ENCODE peak calls at places on chromosomes 1 and 21, in eight cellular contexts. One of them, this sample, is unnamed.

GRCh38 chr1:34002810-34003209 is 138.9 kb downstream of the HMGB4 start:
- DNase-seq in astrocyte of the spinal cord: no peak
- DNase-seq in heart right ventricle: no peak
- DNase-seq in AG04450: no peak
- DNase-seq in NB4: no peak
- DNase-seq in psoas muscle: no peak
- DNase-seq in fibroblast of mammary gland: no peak
- DNase-seq in Panc1: no peak
- DNase-seq in this sample: no peak

GRCh38 chr1:24639881-24640280 is 3.2 kb upstream of the SRRM1 start:
- DNase-seq in astrocyte of the spinal cord: no peak
- DNase-seq in heart right ventricle: no peak
- DNase-seq in AG04450: no peak
- DNase-seq in NB4: no peak
- DNase-seq in psoas muscle: no peak
- DNase-seq in fibroblast of mammary gland: peak; percentile 15
- DNase-seq in Panc1: no peak
- DNase-seq in this sample: no peak

GRCh38 chr1:161994153-161994814 is 29.4 kb downstream of the OLFML2B start:
- DNase-seq in astrocyte of the spinal cord: peak; percentile 47
- DNase-seq in heart right ventricle: no peak
- DNase-seq in AG04450: no peak
- DNase-seq in NB4: no peak
- DNase-seq in psoas muscle: no peak
- DNase-seq in fibroblast of mammary gland: peak; percentile 47
- DNase-seq in Panc1: no peak
- DNase-seq in this sample: peak; percentile 38

GRCh38 chr1:38559180-38559874 is 300.2 kb downstream of the RRAGC start:
- DNase-seq in astrocyte of the spinal cord: no peak
- DNase-seq in heart right ventricle: no peak
- DNase-seq in AG04450: no peak
- DNase-seq in NB4: peak; percentile 41
- DNase-seq in psoas muscle: no peak
- DNase-seq in fibroblast of mammary gland: no peak
- DNase-seq in Panc1: no peak
- DNase-seq in this sample: no peak

GRCh38 chr1:156320560-156320959 is 17.5 kb downstream of the CCT3 start:
- DNase-seq in astrocyte of the spinal cord: no peak
- DNase-seq in heart right ventricle: no peak
- DNase-seq in AG04450: no peak
- DNase-seq in NB4: no peak
- DNase-seq in psoas muscle: no peak
- DNase-seq in fibroblast of mammary gland: no peak
- DNase-seq in Panc1: no peak
- DNase-seq in this sample: no peak

GRCh38 chr1:13838236-13838635 is 138.2 kb downstream of the PRDM2 start:
- DNase-seq in astrocyte of the spinal cord: no peak
- DNase-seq in heart right ventricle: no peak
- DNase-seq in AG04450: no peak
- DNase-seq in NB4: no peak
- DNase-seq in psoas muscle: no peak
- DNase-seq in fibroblast of mammary gland: no peak
- DNase-seq in Panc1: no peak
- DNase-seq in this sample: no peak

GRCh38 chr1:27562021-27562420 is 41.9 kb downstream of the AHDC1 start:
- DNase-seq in astrocyte of the spinal cord: no peak
- DNase-seq in heart right ventricle: no peak
- DNase-seq in AG04450: no peak
- DNase-seq in NB4: no peak
- DNase-seq in psoas muscle: no peak
- DNase-seq in fibroblast of mammary gland: no peak
- DNase-seq in Panc1: no peak
- DNase-seq in this sample: no peak

GRCh38 chr1:104780470-104781078 is 1030.9 kb downstream of the AMY1C start:
- DNase-seq in astrocyte of the spinal cord: peak; percentile 25
- DNase-seq in heart right ventricle: no peak
- DNase-seq in AG04450: no peak
- DNase-seq in NB4: peak; percentile 44
- DNase-seq in psoas muscle: no peak
- DNase-seq in fibroblast of mammary gland: peak; percentile 14
- DNase-seq in Panc1: peak; percentile 12
- DNase-seq in this sample: peak; percentile 3

GRCh38 chr1:97820470-97821188 is 100.2 kb downstream of the DPYD start:
- DNase-seq in astrocyte of the spinal cord: peak; percentile 58
- DNase-seq in heart right ventricle: no peak
- DNase-seq in AG04450: peak; percentile 6
- DNase-seq in NB4: peak; percentile 53
- DNase-seq in psoas muscle: no peak
- DNase-seq in fibroblast of mammary gland: peak; percentile 51
- DNase-seq in Panc1: peak; percentile 7
- DNase-seq in this sample: peak; percentile 52

GRCh38 chr1:32774950-32775634 is 42.1 kb downstream of the YARS1 start:
- DNase-seq in astrocyte of the spinal cord: peak; percentile 80
- DNase-seq in heart right ventricle: no peak
- DNase-seq in AG04450: no peak
- DNase-seq in NB4: no peak
- DNase-seq in psoas muscle: peak; percentile 25
- DNase-seq in fibroblast of mammary gland: peak; percentile 63
- DNase-seq in Panc1: no peak
- DNase-seq in this sample: no peak

DNA sequence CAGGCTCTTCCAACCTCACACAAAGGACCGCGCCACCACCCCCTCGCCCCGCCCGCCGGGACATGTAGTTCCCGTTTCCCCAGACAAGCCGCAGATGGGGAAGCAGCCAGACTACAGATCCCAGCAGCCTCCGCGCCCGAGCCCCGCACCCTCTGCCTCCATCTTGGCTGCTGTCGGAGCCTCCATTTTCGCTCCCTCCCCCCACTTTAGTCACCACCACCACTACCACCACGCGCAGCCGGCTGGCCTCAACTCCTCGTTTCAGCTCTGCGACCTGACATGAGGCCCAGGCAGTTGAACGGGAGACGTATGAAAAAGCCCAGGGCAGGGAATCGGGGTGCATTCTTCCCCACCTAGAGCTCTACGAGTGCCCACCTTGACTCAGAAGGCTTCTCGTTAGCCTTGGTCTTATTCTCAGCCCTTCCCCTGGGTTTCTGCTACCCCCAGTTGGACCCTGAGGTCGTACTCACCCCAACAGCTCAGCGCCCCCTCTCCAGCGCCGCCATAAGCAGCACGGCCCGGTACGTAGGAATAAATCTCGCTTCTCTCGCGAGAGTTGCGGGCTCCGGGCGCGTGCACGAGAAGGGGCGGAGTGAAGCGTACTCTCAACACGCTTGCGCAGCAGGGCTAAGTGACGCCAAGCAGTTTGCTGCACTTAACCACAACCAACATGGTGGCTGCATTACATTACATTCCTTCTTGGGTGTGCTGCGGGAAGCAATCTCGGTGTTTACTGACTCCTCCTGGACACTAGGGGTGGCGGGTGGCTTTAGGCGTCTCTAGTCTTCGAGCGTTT is at the start of gene CSDE1:
- DNase-seq in astrocyte of the spinal cord: peak; percentile 98
- DNase-seq in heart right ventricle: peak; percentile 95
- DNase-seq in AG04450: peak; percentile 98
- DNase-seq in NB4: peak; percentile 97
- DNase-seq in psoas muscle: peak; percentile 99
- DNase-seq in fibroblast of mammary gland: peak; percentile 98
- DNase-seq in Panc1: peak; percentile 82
- DNase-seq in this sample: peak; percentile 99
- TF ChIP-seq CTCF in astrocyte of the spinal cord: peak; percentile 51
- TF ChIP-seq CTCF in heart right ventricle: peak; percentile 42
- TF ChIP-seq CTCF in AG04450: peak; percentile 58
- TF ChIP-seq CTCF in NB4: peak; percentile 31
- TF ChIP-seq CTCF in psoas muscle: peak; percentile 55
- TF ChIP-seq CTCF in fibroblast of mammary gland: peak; percentile 45
- TF ChIP-seq CTCF in Panc1: peak; percentile 34
- TF ChIP-seq CTCF in this sample: peak; percentile 66

GRCh38 chr21:15732290-15732995 is 2.7 kb downstream of the USP25 start:
- DNase-seq in astrocyte of the spinal cord: peak; percentile 58
- DNase-seq in heart right ventricle: no peak
- DNase-seq in AG04450: no peak
- DNase-seq in NB4: peak; percentile 68
- DNase-seq in psoas muscle: no peak
- DNase-seq in fibroblast of mammary gland: peak; percentile 47
- DNase-seq in Panc1: no peak
- DNase-seq in this sample: no peak

GRCh38 chr21:15729674-15730483 is at the start of gene USP25:
- DNase-seq in astrocyte of the spinal cord: peak; percentile 58
- DNase-seq in heart right ventricle: peak; percentile 95
- DNase-seq in AG04450: no peak
- DNase-seq in NB4: peak; percentile 85
- DNase-seq in psoas muscle: peak; percentile 97
- DNase-seq in fibroblast of mammary gland: peak; percentile 57
- DNase-seq in Panc1: no peak
- DNase-seq in this sample: peak; percentile 44

GRCh38 chr21:15729346-15729673 is 472 bp upstream of the USP25 start:
- DNase-seq in astrocyte of the spinal cord: no peak
- DNase-seq in heart right ventricle: no peak
- DNase-seq in AG04450: no peak
- DNase-seq in NB4: no peak
- DNase-seq in psoas muscle: no peak
- DNase-seq in fibroblast of mammary gland: no peak
- DNase-seq in Panc1: no peak
- DNase-seq in this sample: no peak

GRCh38 chr21:15731243-15731613 is 1.4 kb downstream of the USP25 start:
- DNase-seq in astrocyte of the spinal cord: no peak
- DNase-seq in heart right ventricle: no peak
- DNase-seq in AG04450: no peak
- DNase-seq in NB4: peak; percentile 26
- DNase-seq in psoas muscle: no peak
- DNase-seq in fibroblast of mammary gland: peak; percentile 36
- DNase-seq in Panc1: no peak
- DNase-seq in this sample: no peak

GRCh38 chr21:15730484-15731242 is 881 bp downstream of the USP25 start:
- DNase-seq in astrocyte of the spinal cord: no peak
- DNase-seq in heart right ventricle: no peak
- DNase-seq in AG04450: no peak
- DNase-seq in NB4: no peak
- DNase-seq in psoas muscle: peak; percentile 77
- DNase-seq in fibroblast of mammary gland: no peak
- DNase-seq in Panc1: no peak
- DNase-seq in this sample: no peak
- TF ChIP-seq CTCF in astrocyte of the spinal cord: no peak
- TF ChIP-seq CTCF in heart right ventricle: no peak
- TF ChIP-seq CTCF in AG04450: no peak
- TF ChIP-seq CTCF in NB4: no peak
- TF ChIP-seq CTCF in psoas muscle: no peak
- TF ChIP-seq CTCF in fibroblast of mammary gland: no peak
- TF ChIP-seq CTCF in Panc1: no peak
- TF ChIP-seq CTCF in this sample: no peak

GRCh38 chr1:100832676-100833469 is 61.8 kb downstream of the EXTL2 start:
- DNase-seq in astrocyte of the spinal cord: no peak
- DNase-seq in heart right ventricle: no peak
- DNase-seq in AG04450: no peak
- DNase-seq in NB4: no peak
- DNase-seq in psoas muscle: no peak
- DNase-seq in fibroblast of mammary gland: no peak
- DNase-seq in Panc1: no peak
- DNase-seq in this sample: no peak

GRCh38 chr1:100835866-100836842 is 58.5 kb downstream of the EXTL2 start:
- DNase-seq in astrocyte of the spinal cord: no peak
- DNase-seq in heart right ventricle: no peak
- DNase-seq in AG04450: no peak
- DNase-seq in NB4: no peak
- DNase-seq in psoas muscle: no peak
- DNase-seq in fibroblast of mammary gland: peak; percentile 6
- DNase-seq in Panc1: no peak
- DNase-seq in this sample: no peak

DNA sequence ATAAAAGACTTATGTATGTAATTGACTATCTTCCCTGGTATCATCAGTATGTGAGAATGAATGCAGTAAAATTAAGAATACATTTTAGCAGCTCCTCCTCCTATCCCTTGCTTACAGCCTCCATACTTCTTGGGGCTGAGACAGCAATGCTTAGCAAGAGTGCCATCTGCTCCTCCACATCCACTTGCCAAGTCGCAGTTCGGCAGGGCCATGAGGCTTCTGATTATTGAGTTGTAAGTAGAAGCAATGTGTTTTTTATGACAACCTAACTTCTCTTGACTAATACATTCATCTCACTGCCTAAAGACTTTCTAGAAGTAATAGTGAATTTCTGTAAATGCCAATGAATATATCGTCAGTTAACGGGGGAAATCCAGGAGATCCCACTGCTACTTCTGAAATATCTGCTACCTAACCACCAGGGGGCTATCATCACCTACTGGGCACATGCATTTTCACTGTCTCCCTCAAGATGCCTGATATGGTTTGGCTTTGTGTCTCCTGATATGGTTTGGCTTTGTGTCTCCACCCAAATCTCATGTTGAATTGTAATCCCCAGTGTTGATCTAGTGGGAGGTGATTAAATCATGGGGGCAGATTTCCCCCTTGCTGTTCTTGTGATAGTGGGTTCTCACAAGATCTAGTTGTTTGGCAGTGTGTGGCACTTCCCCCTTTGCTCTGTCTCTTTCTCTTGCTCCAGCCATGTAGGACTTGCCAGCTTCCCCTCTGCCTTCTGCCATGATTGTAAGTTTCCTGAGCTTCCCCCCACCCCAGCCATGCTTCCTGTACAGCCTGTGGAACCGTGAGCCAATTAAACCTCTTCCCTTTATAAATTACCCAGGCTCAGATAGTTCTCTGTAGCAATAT is 59.6 kb downstream of the EXTL2 start:
- DNase-seq in astrocyte of the spinal cord: no peak
- DNase-seq in heart right ventricle: no peak
- DNase-seq in AG04450: no peak
- DNase-seq in NB4: peak; percentile 38
- DNase-seq in psoas muscle: no peak
- DNase-seq in fibroblast of mammary gland: peak; percentile 40
- DNase-seq in Panc1: peak; percentile 5
- DNase-seq in this sample: peak; percentile 5
- TF ChIP-seq CTCF in astrocyte of the spinal cord: peak; percentile 39
- TF ChIP-seq CTCF in heart right ventricle: peak; percentile 34
- TF ChIP-seq CTCF in AG04450: peak; percentile 47
- TF ChIP-seq CTCF in NB4: peak; percentile 41
- TF ChIP-seq CTCF in psoas muscle: peak; percentile 27
- TF ChIP-seq CTCF in fibroblast of mammary gland: peak; percentile 50
- TF ChIP-seq CTCF in Panc1: peak; percentile 53
- TF ChIP-seq CTCF in this sample: peak; percentile 75

DNA sequence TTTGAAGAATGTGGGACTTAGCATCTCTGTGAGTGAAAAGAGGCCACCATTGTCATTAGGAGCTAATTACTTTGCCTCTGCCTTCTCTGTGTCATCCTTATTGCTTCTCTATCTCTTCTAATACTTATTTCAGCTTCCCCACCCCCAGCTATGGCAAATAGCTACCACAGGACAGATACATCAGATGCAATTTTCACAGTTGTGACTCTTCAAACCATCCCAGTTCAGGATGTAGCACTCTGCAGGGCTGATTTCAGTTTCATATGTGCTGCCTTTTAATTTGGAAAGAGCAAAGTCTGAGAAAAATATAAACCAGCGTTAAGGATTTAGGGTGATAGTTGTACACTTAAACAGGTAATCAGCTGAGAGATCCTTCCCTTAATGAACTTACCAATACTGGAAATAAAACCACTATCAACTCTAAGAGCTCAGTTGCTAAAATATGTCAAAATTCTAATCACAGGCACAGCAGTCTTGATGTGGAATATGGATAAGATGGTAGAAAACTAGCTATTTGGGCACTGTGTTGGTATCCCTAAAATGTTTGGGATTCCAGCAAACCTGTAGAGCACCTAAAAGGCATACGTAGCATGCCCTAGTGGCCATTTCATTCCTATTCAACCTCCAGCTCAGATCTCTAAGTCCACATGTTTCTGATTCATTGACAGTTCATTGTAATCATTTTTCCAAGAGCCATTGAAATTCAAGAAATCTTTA is 148.4 kb downstream of the SYT2 start:
- DNase-seq in astrocyte of the spinal cord: no peak
- DNase-seq in heart right ventricle: no peak
- DNase-seq in AG04450: no peak
- DNase-seq in NB4: no peak
- DNase-seq in psoas muscle: no peak
- DNase-seq in fibroblast of mammary gland: no peak
- DNase-seq in Panc1: no peak
- DNase-seq in this sample: no peak
- TF ChIP-seq CTCF in astrocyte of the spinal cord: peak; percentile 15
- TF ChIP-seq CTCF in heart right ventricle: peak; percentile 7
- TF ChIP-seq CTCF in AG04450: peak; percentile 23
- TF ChIP-seq CTCF in NB4: no peak
- TF ChIP-seq CTCF in psoas muscle: no peak
- TF ChIP-seq CTCF in fibroblast of mammary gland: peak; percentile 38
- TF ChIP-seq CTCF in Panc1: peak; percentile 27
- TF ChIP-seq CTCF in this sample: peak; percentile 43